ENCODE peak calls at places on chromosomes 16 and 17, in nine cellular contexts. One of them, this sample, is unnamed.
A peak's percentile ranks its signal among the peaks of the same experiment; 100 is the strongest.

GRCh38 chr17:66782866-66783265 is 52.1 kb upstream of the CACNG5 start:
- DNase-seq in NCI-H1105 treated with DMSO at 0.1 percent for 48 hours: no peak
- DNase-seq in A549: no peak
- DNase-seq in GF-D8: no peak
- DNase-seq in H9: peak; percentile 22
- DNase-seq in activated T-cell treated with anti-CD3 and anti-CD28 coated beads for 1 hour: no peak
- DNase-seq in NAMALWA: no peak
- DNase-seq in psoas muscle: no peak
- DNase-seq in esophagus squamous epithelium: no peak
- DNase-seq in this sample: no peak

GRCh38 chr16:4115209-4115940 is 867 bp downstream of the ADCY9 start:
- DNase-seq in NCI-H1105 treated with DMSO at 0.1 percent for 48 hours: peak; percentile 24
- DNase-seq in A549: peak; percentile 60
- DNase-seq in GF-D8: peak; percentile 13
- DNase-seq in H9: peak; percentile 71
- DNase-seq in activated T-cell treated with anti-CD3 and anti-CD28 coated beads for 1 hour: peak; percentile 36
- DNase-seq in NAMALWA: no peak
- DNase-seq in psoas muscle: peak; percentile 82
- DNase-seq in esophagus squamous epithelium: no peak
- DNase-seq in this sample: peak; percentile 14

GRCh38 chr16:53052519-53053501 is at the start of gene CHD9NB:
- DNase-seq in NCI-H1105 treated with DMSO at 0.1 percent for 48 hours: peak; percentile 50
- DNase-seq in A549: peak; percentile 93
- DNase-seq in GF-D8: peak; percentile 8
- DNase-seq in H9: no peak
- DNase-seq in activated T-cell treated with anti-CD3 and anti-CD28 coated beads for 1 hour: no peak
- DNase-seq in NAMALWA: no peak
- DNase-seq in psoas muscle: no peak
- DNase-seq in esophagus squamous epithelium: no peak
- DNase-seq in this sample: no peak

GRCh38 chr16:53707671-53708070 is 3.7 kb downstream of the FTO start:
- DNase-seq in NCI-H1105 treated with DMSO at 0.1 percent for 48 hours: no peak
- DNase-seq in A549: no peak
- DNase-seq in GF-D8: no peak
- DNase-seq in H9: no peak
- DNase-seq in activated T-cell treated with anti-CD3 and anti-CD28 coated beads for 1 hour: no peak
- DNase-seq in NAMALWA: no peak
- DNase-seq in psoas muscle: no peak
- DNase-seq in esophagus squamous epithelium: no peak
- DNase-seq in this sample: no peak

GRCh38 chr16:64950731-64951130 is 171.1 kb downstream of the CDH11 start:
- DNase-seq in NCI-H1105 treated with DMSO at 0.1 percent for 48 hours: no peak
- DNase-seq in A549: no peak
- DNase-seq in GF-D8: no peak
- DNase-seq in H9: peak; percentile 30
- DNase-seq in activated T-cell treated with anti-CD3 and anti-CD28 coated beads for 1 hour: no peak
- DNase-seq in NAMALWA: no peak
- DNase-seq in psoas muscle: no peak
- DNase-seq in esophagus squamous epithelium: no peak
- DNase-seq in this sample: no peak

GRCh38 chr16:23508589-23509440 is 1.5 kb downstream of the GGA2 start:
- DNase-seq in NCI-H1105 treated with DMSO at 0.1 percent for 48 hours: no peak
- DNase-seq in A549: no peak
- DNase-seq in GF-D8: no peak
- DNase-seq in H9: peak; percentile 43
- DNase-seq in activated T-cell treated with anti-CD3 and anti-CD28 coated beads for 1 hour: no peak
- DNase-seq in NAMALWA: peak; percentile 51
- DNase-seq in psoas muscle: no peak
- DNase-seq in esophagus squamous epithelium: no peak
- DNase-seq in this sample: no peak

GRCh38 chr17:9959377-9959981 is 54.4 kb upstream of the RCVRN start:
- DNase-seq in NCI-H1105 treated with DMSO at 0.1 percent for 48 hours: peak; percentile 36
- DNase-seq in A549: peak; percentile 74
- DNase-seq in GF-D8: no peak
- DNase-seq in H9: peak; percentile 88
- DNase-seq in activated T-cell treated with anti-CD3 and anti-CD28 coated beads for 1 hour: no peak
- DNase-seq in NAMALWA: peak; percentile 39
- DNase-seq in psoas muscle: no peak
- DNase-seq in esophagus squamous epithelium: no peak
- DNase-seq in this sample: peak; percentile 0

GRCh38 chr17:40313660-40314556 is 4.9 kb downstream of the RARA start:
- DNase-seq in NCI-H1105 treated with DMSO at 0.1 percent for 48 hours: peak; percentile 93
- DNase-seq in A549: peak; percentile 61
- DNase-seq in GF-D8: no peak
- DNase-seq in H9: no peak
- DNase-seq in activated T-cell treated with anti-CD3 and anti-CD28 coated beads for 1 hour: no peak
- DNase-seq in NAMALWA: no peak
- DNase-seq in psoas muscle: peak; percentile 14
- DNase-seq in esophagus squamous epithelium: no peak
- DNase-seq in this sample: peak; percentile 78

GRCh38 chr16:86605950-86606349 is 27.6 kb downstream of the FOXL1 start:
- DNase-seq in NCI-H1105 treated with DMSO at 0.1 percent for 48 hours: no peak
- DNase-seq in A549: no peak
- DNase-seq in GF-D8: no peak
- DNase-seq in H9: no peak
- DNase-seq in activated T-cell treated with anti-CD3 and anti-CD28 coated beads for 1 hour: no peak
- DNase-seq in NAMALWA: peak; percentile 34
- DNase-seq in psoas muscle: no peak
- DNase-seq in esophagus squamous epithelium: no peak
- DNase-seq in this sample: no peak

GRCh38 chr16:49499018-49499785 is 125.6 kb downstream of the C16orf78 start:
- DNase-seq in NCI-H1105 treated with DMSO at 0.1 percent for 48 hours: no peak
- DNase-seq in A549: no peak
- DNase-seq in GF-D8: no peak
- DNase-seq in H9: no peak
- DNase-seq in activated T-cell treated with anti-CD3 and anti-CD28 coated beads for 1 hour: no peak
- DNase-seq in NAMALWA: no peak
- DNase-seq in psoas muscle: peak; percentile 46
- DNase-seq in esophagus squamous epithelium: no peak
- DNase-seq in this sample: no peak

GRCh38 chr16:53925011-53925410 is 221.1 kb downstream of the FTO start:
- DNase-seq in NCI-H1105 treated with DMSO at 0.1 percent for 48 hours: no peak
- DNase-seq in A549: no peak
- DNase-seq in GF-D8: peak; percentile 84
- DNase-seq in H9: no peak
- DNase-seq in activated T-cell treated with anti-CD3 and anti-CD28 coated beads for 1 hour: no peak
- DNase-seq in NAMALWA: no peak
- DNase-seq in psoas muscle: no peak
- DNase-seq in esophagus squamous epithelium: no peak
- DNase-seq in this sample: no peak

GRCh38 chr16:29820271-29820701 is at the start of gene MVP:
- DNase-seq in NCI-H1105 treated with DMSO at 0.1 percent for 48 hours: peak; percentile 16
- DNase-seq in A549: peak; percentile 56
- DNase-seq in GF-D8: no peak
- DNase-seq in H9: no peak
- DNase-seq in activated T-cell treated with anti-CD3 and anti-CD28 coated beads for 1 hour: no peak
- DNase-seq in NAMALWA: peak; percentile 56
- DNase-seq in psoas muscle: peak; percentile 73
- DNase-seq in esophagus squamous epithelium: no peak
- DNase-seq in this sample: peak; percentile 28

GRCh38 chr17:14580494-14580893 is 279.6 kb downstream of the HS3ST3B1 start:
- DNase-seq in NCI-H1105 treated with DMSO at 0.1 percent for 48 hours: no peak
- DNase-seq in A549: no peak
- DNase-seq in GF-D8: no peak
- DNase-seq in H9: no peak
- DNase-seq in activated T-cell treated with anti-CD3 and anti-CD28 coated beads for 1 hour: no peak
- DNase-seq in NAMALWA: no peak
- DNase-seq in psoas muscle: no peak
- DNase-seq in esophagus squamous epithelium: no peak
- DNase-seq in this sample: no peak

GRCh38 chr16:89505204-89506112 is 2.7 kb upstream of the SPG7 start:
- DNase-seq in NCI-H1105 treated with DMSO at 0.1 percent for 48 hours: no peak
- DNase-seq in A549: peak; percentile 96
- DNase-seq in GF-D8: peak; percentile 96
- DNase-seq in H9: no peak
- DNase-seq in activated T-cell treated with anti-CD3 and anti-CD28 coated beads for 1 hour: peak; percentile 77
- DNase-seq in NAMALWA: peak; percentile 98
- DNase-seq in psoas muscle: peak; percentile 92
- DNase-seq in esophagus squamous epithelium: peak; percentile 74
- DNase-seq in this sample: peak; percentile 38

GRCh38 chr17:66855204-66855603 is 20.3 kb downstream of the CACNG5 start:
- DNase-seq in NCI-H1105 treated with DMSO at 0.1 percent for 48 hours: no peak
- DNase-seq in A549: no peak
- DNase-seq in GF-D8: no peak
- DNase-seq in H9: peak; percentile 71
- DNase-seq in activated T-cell treated with anti-CD3 and anti-CD28 coated beads for 1 hour: no peak
- DNase-seq in NAMALWA: peak; percentile 13
- DNase-seq in psoas muscle: no peak
- DNase-seq in esophagus squamous epithelium: no peak
- DNase-seq in this sample: no peak

GRCh38 chr17:68356520-68356919 is 65.2 kb downstream of the ARSG start:
- DNase-seq in NCI-H1105 treated with DMSO at 0.1 percent for 48 hours: no peak
- DNase-seq in A549: no peak
- DNase-seq in GF-D8: peak; percentile 71
- DNase-seq in H9: no peak
- DNase-seq in activated T-cell treated with anti-CD3 and anti-CD28 coated beads for 1 hour: peak; percentile 39
- DNase-seq in NAMALWA: peak; percentile 31
- DNase-seq in psoas muscle: no peak
- DNase-seq in esophagus squamous epithelium: no peak
- DNase-seq in this sample: no peak

GRCh38 chr16:69535123-69536050 is 30.4 kb upstream of the NFAT5 start:
- DNase-seq in NCI-H1105 treated with DMSO at 0.1 percent for 48 hours: no peak
- DNase-seq in A549: no peak
- DNase-seq in GF-D8: no peak
- DNase-seq in H9: no peak
- DNase-seq in activated T-cell treated with anti-CD3 and anti-CD28 coated beads for 1 hour: no peak
- DNase-seq in NAMALWA: no peak
- DNase-seq in psoas muscle: no peak
- DNase-seq in esophagus squamous epithelium: no peak
- DNase-seq in this sample: no peak

GRCh38 chr16:81583893-81584705 is 139.5 kb downstream of the CMIP start:
- DNase-seq in NCI-H1105 treated with DMSO at 0.1 percent for 48 hours: no peak
- DNase-seq in A549: peak; percentile 84
- DNase-seq in GF-D8: no peak
- DNase-seq in H9: no peak
- DNase-seq in activated T-cell treated with anti-CD3 and anti-CD28 coated beads for 1 hour: no peak
- DNase-seq in NAMALWA: no peak
- DNase-seq in psoas muscle: no peak
- DNase-seq in esophagus squamous epithelium: no peak
- DNase-seq in this sample: no peak

GRCh38 chr17:31274252-31274651 is 22.8 kb downstream of the OMG start:
- DNase-seq in NCI-H1105 treated with DMSO at 0.1 percent for 48 hours: peak; percentile 86
- DNase-seq in A549: peak; percentile 27
- DNase-seq in GF-D8: peak; percentile 74
- DNase-seq in H9: no peak
- DNase-seq in activated T-cell treated with anti-CD3 and anti-CD28 coated beads for 1 hour: no peak
- DNase-seq in NAMALWA: no peak
- DNase-seq in psoas muscle: no peak
- DNase-seq in esophagus squamous epithelium: no peak
- DNase-seq in this sample: peak; percentile 18

GRCh38 chr17:39485555-39485954 is 24.3 kb downstream of the CDK12 start:
- DNase-seq in NCI-H1105 treated with DMSO at 0.1 percent for 48 hours: no peak
- DNase-seq in A549: peak; percentile 84
- DNase-seq in GF-D8: peak; percentile 32
- DNase-seq in H9: no peak
- DNase-seq in activated T-cell treated with anti-CD3 and anti-CD28 coated beads for 1 hour: no peak
- DNase-seq in NAMALWA: no peak
- DNase-seq in psoas muscle: no peak
- DNase-seq in esophagus squamous epithelium: no peak
- DNase-seq in this sample: no peak

GRCh38 chr16:24075929-24076716 is 180.0 kb upstream of the CACNG3 start:
- DNase-seq in NCI-H1105 treated with DMSO at 0.1 percent for 48 hours: no peak
- DNase-seq in A549: no peak
- DNase-seq in GF-D8: no peak
- DNase-seq in H9: peak; percentile 41
- DNase-seq in activated T-cell treated with anti-CD3 and anti-CD28 coated beads for 1 hour: no peak
- DNase-seq in NAMALWA: peak; percentile 49
- DNase-seq in psoas muscle: no peak
- DNase-seq in esophagus squamous epithelium: no peak
- DNase-seq in this sample: peak; percentile 52

GRCh38 chr17:65850486-65850885 is 289.0 kb upstream of the AXIN2 start:
- DNase-seq in NCI-H1105 treated with DMSO at 0.1 percent for 48 hours: no peak
- DNase-seq in A549: peak; percentile 31
- DNase-seq in GF-D8: no peak
- DNase-seq in H9: no peak
- DNase-seq in activated T-cell treated with anti-CD3 and anti-CD28 coated beads for 1 hour: no peak
- DNase-seq in NAMALWA: peak; percentile 42
- DNase-seq in psoas muscle: no peak
- DNase-seq in esophagus squamous epithelium: no peak
- DNase-seq in this sample: no peak

GRCh38 chr17:42517516-42517915 is 18.5 kb upstream of the NAGLU start:
- DNase-seq in NCI-H1105 treated with DMSO at 0.1 percent for 48 hours: peak; percentile 19
- DNase-seq in A549: peak; percentile 92
- DNase-seq in GF-D8: peak; percentile 28
- DNase-seq in H9: peak; percentile 86
- DNase-seq in activated T-cell treated with anti-CD3 and anti-CD28 coated beads for 1 hour: peak; percentile 84
- DNase-seq in NAMALWA: peak; percentile 82
- DNase-seq in psoas muscle: peak; percentile 91
- DNase-seq in esophagus squamous epithelium: no peak
- DNase-seq in this sample: peak; percentile 50

GRCh38 chr17:27544350-27545131 is 86.4 kb upstream of the LGALS9 start:
- DNase-seq in NCI-H1105 treated with DMSO at 0.1 percent for 48 hours: no peak
- DNase-seq in A549: no peak
- DNase-seq in GF-D8: peak; percentile 89
- DNase-seq in H9: no peak
- DNase-seq in activated T-cell treated with anti-CD3 and anti-CD28 coated beads for 1 hour: no peak
- DNase-seq in NAMALWA: peak; percentile 70
- DNase-seq in psoas muscle: no peak
- DNase-seq in esophagus squamous epithelium: no peak
- DNase-seq in this sample: no peak

GRCh38 chr16:50152386-50152806 is 710 bp upstream of the TENT4B start:
- DNase-seq in NCI-H1105 treated with DMSO at 0.1 percent for 48 hours: peak; percentile 49
- DNase-seq in A549: peak; percentile 56
- DNase-seq in GF-D8: peak; percentile 60
- DNase-seq in H9: no peak
- DNase-seq in activated T-cell treated with anti-CD3 and anti-CD28 coated beads for 1 hour: peak; percentile 43
- DNase-seq in NAMALWA: peak; percentile 86
- DNase-seq in psoas muscle: no peak
- DNase-seq in esophagus squamous epithelium: no peak
- DNase-seq in this sample: no peak

GRCh38 chr17:17231621-17232302 is 5.2 kb downstream of the FLCN start:
- DNase-seq in NCI-H1105 treated with DMSO at 0.1 percent for 48 hours: no peak
- DNase-seq in A549: no peak
- DNase-seq in GF-D8: no peak
- DNase-seq in H9: no peak
- DNase-seq in activated T-cell treated with anti-CD3 and anti-CD28 coated beads for 1 hour: no peak
- DNase-seq in NAMALWA: no peak
- DNase-seq in psoas muscle: no peak
- DNase-seq in esophagus squamous epithelium: no peak
- DNase-seq in this sample: no peak

GRCh38 chr17:82914375-82914774 is 74.6 kb upstream of the ZNF750 start:
- DNase-seq in NCI-H1105 treated with DMSO at 0.1 percent for 48 hours: no peak
- DNase-seq in A549: no peak
- DNase-seq in GF-D8: no peak
- DNase-seq in H9: no peak
- DNase-seq in activated T-cell treated with anti-CD3 and anti-CD28 coated beads for 1 hour: no peak
- DNase-seq in NAMALWA: peak; percentile 43
- DNase-seq in psoas muscle: no peak
- DNase-seq in esophagus squamous epithelium: no peak
- DNase-seq in this sample: no peak

GRCh38 chr16:31365131-31365865 is 10.3 kb downstream of the ITGAX start:
- DNase-seq in NCI-H1105 treated with DMSO at 0.1 percent for 48 hours: no peak
- DNase-seq in A549: no peak
- DNase-seq in GF-D8: no peak
- DNase-seq in H9: no peak
- DNase-seq in activated T-cell treated with anti-CD3 and anti-CD28 coated beads for 1 hour: no peak
- DNase-seq in NAMALWA: no peak
- DNase-seq in psoas muscle: peak; percentile 10
- DNase-seq in esophagus squamous epithelium: no peak
- DNase-seq in this sample: no peak

GRCh38 chr16:72978212-72978611 is 69.7 kb downstream of the ZFHX3 start:
- DNase-seq in NCI-H1105 treated with DMSO at 0.1 percent for 48 hours: no peak
- DNase-seq in A549: no peak
- DNase-seq in GF-D8: no peak
- DNase-seq in H9: no peak
- DNase-seq in activated T-cell treated with anti-CD3 and anti-CD28 coated beads for 1 hour: no peak
- DNase-seq in NAMALWA: no peak
- DNase-seq in psoas muscle: no peak
- DNase-seq in esophagus squamous epithelium: no peak
- DNase-seq in this sample: no peak

GRCh38 chr17:74523308-74523707 is 8.0 kb downstream of the CD300LB start:
- DNase-seq in NCI-H1105 treated with DMSO at 0.1 percent for 48 hours: no peak
- DNase-seq in A549: no peak
- DNase-seq in GF-D8: no peak
- DNase-seq in H9: peak; percentile 19
- DNase-seq in activated T-cell treated with anti-CD3 and anti-CD28 coated beads for 1 hour: no peak
- DNase-seq in NAMALWA: no peak
- DNase-seq in psoas muscle: no peak
- DNase-seq in esophagus squamous epithelium: no peak
- DNase-seq in this sample: no peak

GRCh38 chr16:85313541-85314208 is 201.4 kb upstream of the CIBAR2 start:
- DNase-seq in NCI-H1105 treated with DMSO at 0.1 percent for 48 hours: no peak
- DNase-seq in A549: no peak
- DNase-seq in GF-D8: no peak
- DNase-seq in H9: no peak
- DNase-seq in activated T-cell treated with anti-CD3 and anti-CD28 coated beads for 1 hour: no peak
- DNase-seq in NAMALWA: no peak
- DNase-seq in psoas muscle: no peak
- DNase-seq in esophagus squamous epithelium: no peak
- DNase-seq in this sample: no peak